ENCODE peak calls at places on chromosome X, in four cellular contexts. U is Caco-2; E is stimulated activated CD4-positive, alpha-beta T cell treated with anti-CD3 and anti-CD28 coated beads, Interleukin-2, amount 100 ng/mL, for 48 hours; X is fibroblast of pulmonary artery. C is an unnamed sample.

GRCh38 chrX:153644356-153645125 is 2.5 kb upstream of the DUSP9 start:
- DNase-seq in E (no peak), U (peak), X (no peak), C (no peak)

GRCh38 chrX:134715930-134716619 is 57.8 kb upstream of the PLAC1 start:
- DNase-seq in E (no peak), X (no peak), U (no peak), C (peak)

GRCh38 chrX:71215335-71215912 is 7.6 kb upstream of the GJB1 start:
- DNase-seq in E (no peak), X (no peak), U (no peak), C (no peak)

GRCh38 chrX:23637187-23637586 is 30.1 kb upstream of the PRDX4 start:
- DNase-seq in U (no peak), E (peak), X (no peak), C (no peak)

GRCh38 chrX:40684092-40684491 is 36.7 kb upstream of the CXorf38 start:
- DNase-seq in X (no peak), E (no peak), U (no peak), C (no peak)

GRCh38 chrX:152884171-152884570 is 13.7 kb upstream of the ZNF185 start:
- DNase-seq in E (no peak), U (no peak), X (no peak), C (no peak)

GRCh38 chrX:153333271-153333670 is 682 bp upstream of the ZNF275 start:
- DNase-seq in E (no peak), X (peak), U (no peak), C (no peak)

GRCh38 chrX:80022363-80023031 is 7.9 kb downstream of the TBX22 start:
- DNase-seq in U (no peak), X (no peak), E (no peak), C (no peak)

GRCh38 chrX:42748067-42748850 is 29.7 kb downstream of the PPP1R2C start:
- DNase-seq in E (no peak), X (peak), U (no peak), C (no peak)